ENCODE peak calls at places on chromosome 19, in ten cellular contexts. F is A549, Q is coronary artery, S is AG09319, G is nephron progenitor cell, T is fibroblast of mammary gland, E is GM12865, Z is activated B cell treated with CpG ODN at 0.5 μM for 24 hours, L is fibroblast of pulmonary artery, Y is lung. K is an unnamed sample.

GRCh38 chr19:27971071-27971470 is 1241.9 kb downstream of the UQCRFS1 start:
- DNase-seq in S (no peak), F (no peak), Y (no peak), E (no peak), T (no peak), G (peak; percentile 12), Z (no peak), L (peak; percentile 6), Q (no peak), K (no peak)

GRCh38 chr19:13699786-13700185 is 64.5 kb upstream of the MRI1 start:
- DNase-seq in Z (no peak), S (no peak), L (no peak), E (no peak), F (no peak), T (no peak), Q (no peak), G (no peak), Y (no peak), K (no peak)

GRCh38 chr19:7844951-7845350 is 14.9 kb downstream of the EVI5L start:
- DNase-seq in F (no peak), E (no peak), L (no peak), G (no peak), Q (no peak), Y (no peak), T (no peak), Z (no peak), S (no peak), K (no peak)

GRCh38 chr19:41657157-41657556 is 30.3 kb upstream of the CEACAM4 start:
- DNase-seq in L (no peak), Y (no peak), G (no peak), S (no peak), F (no peak), E (peak; percentile 52), T (no peak), Q (no peak), Z (no peak), K (no peak)

GRCh38 chr19:6834433-6834832 is 52.9 kb upstream of the ADGRE1 start:
- DNase-seq in F (no peak), E (no peak), T (no peak), Z (no peak), G (no peak), Y (no peak), S (no peak), L (no peak), Q (no peak), K (no peak)

GRCh38 chr19:5774921-5775320 is 9.6 kb downstream of the PRR22 start:
- DNase-seq in L (no peak), Q (no peak), E (no peak), F (no peak), T (peak; percentile 34), S (no peak), Y (no peak), G (no peak), Z (no peak), K (no peak)

GRCh38 chr19:35846038-35846668 is 6.2 kb downstream of the NPHS1 start:
- DNase-seq in Y (no peak), E (no peak), Z (no peak), L (no peak), G (no peak), F (peak; percentile 88), Q (no peak), T (no peak), S (no peak), K (no peak)

GRCh38 chr19:5572556-5573286 is 5.0 kb upstream of the TINCR start:
- DNase-seq in Z (no peak), S (no peak), Q (no peak), Y (no peak), F (no peak), E (no peak), G (no peak), T (no peak), L (no peak), K (no peak)

GRCh38 chr19:44807652-44808462 is 1.0 kb upstream of the BCAM start:
- DNase-seq in Q (no peak), E (no peak), Y (peak; percentile 83), L (peak; percentile 34), S (peak; percentile 15), Z (no peak), T (peak; percentile 43), F (peak; percentile 82), G (peak; percentile 74), K (peak; percentile 69)
- TF ChIP-seq CTCF in Q (no peak), E (peak; percentile 8), Y (no peak), L (peak; percentile 52), S (peak; percentile 53), Z (no peak), T (peak; percentile 57), F (peak; percentile 85), G (peak; percentile 54), K (peak; percentile 47)

GRCh38 chr19:39515551-39516191 is 732 bp downstream of the SELENOV start:
- DNase-seq in Y (no peak), Z (peak; percentile 29), E (no peak), Q (no peak), F (no peak), G (peak; percentile 54), T (no peak), S (no peak), L (no peak), K (no peak)

GRCh38 chr19:39517432-39517831 is 2.5 kb downstream of the SELENOV start:
- DNase-seq in Q (no peak), Z (no peak), S (no peak), L (no peak), E (no peak), F (no peak), Y (no peak), T (no peak), G (no peak), K (no peak)

GRCh38 chr19:39516270-39516669 is 1.3 kb downstream of the SELENOV start:
- DNase-seq in S (no peak), L (no peak), G (no peak), Z (no peak), Y (no peak), F (no peak), T (no peak), E (peak; percentile 42), Q (no peak), K (no peak)

GRCh38 chr19:39512964-39513363 is 2.0 kb upstream of the SELENOV start:
- DNase-seq in G (no peak), Q (no peak), T (no peak), L (no peak), E (no peak), Y (no peak), F (no peak), S (no peak), Z (no peak), K (no peak)

DNA sequence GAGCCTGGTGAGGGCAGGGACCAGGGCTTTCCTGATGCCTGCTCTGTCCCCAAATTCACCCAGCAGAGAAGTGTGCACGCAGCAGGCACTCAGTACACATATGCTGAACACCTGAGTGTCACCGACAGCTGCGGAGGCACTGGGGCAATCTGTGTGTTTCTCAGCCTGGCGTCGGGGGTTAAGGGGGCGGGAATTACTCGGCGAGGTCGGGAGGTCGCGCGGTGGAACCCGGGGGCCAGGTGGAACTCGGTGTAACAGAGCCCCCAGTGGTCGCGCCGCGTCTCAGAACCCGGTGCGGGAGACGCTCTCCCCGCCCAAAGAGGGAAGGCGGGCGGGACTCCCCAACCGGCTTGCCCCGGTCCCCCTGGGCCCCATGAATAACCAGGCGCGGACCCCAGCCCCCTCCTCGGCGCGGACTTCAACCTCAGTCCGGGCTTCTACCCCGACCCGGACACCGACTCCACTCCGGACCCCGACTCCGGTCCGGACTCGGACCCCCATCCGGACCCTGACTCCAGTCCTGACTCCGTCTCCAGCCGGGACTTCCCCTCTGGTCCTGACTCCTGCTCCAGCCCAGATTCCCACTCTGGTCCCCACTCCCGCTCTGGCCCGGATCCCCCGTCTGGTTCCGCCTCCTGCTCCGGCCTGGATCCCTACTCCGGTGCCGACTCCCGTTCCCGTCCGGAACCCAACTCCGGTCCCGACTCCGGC is at the start of gene SELENOV:
- DNase-seq in G (peak; percentile 72), E (no peak), L (no peak), Y (no peak), Q (no peak), Z (peak; percentile 28), F (no peak), S (no peak), T (no peak), K (peak; percentile 80)
- TF ChIP-seq CTCF in G (peak; percentile 34), E (no peak), L (no peak), Y (no peak), Q (no peak), Z (no peak), F (peak; percentile 6), S (no peak), T (no peak), K (no peak)

GRCh38 chr19:49423278-49423984 is at the start of gene PTH2:
- DNase-seq in Y (no peak), F (no peak), Q (no peak), S (no peak), E (no peak), L (no peak), T (no peak), Z (no peak), G (no peak), K (no peak)

GRCh38 chr19:49421878-49422202 is 1.4 kb downstream of the PTH2 start:
- DNase-seq in T (no peak), L (no peak), Y (no peak), F (no peak), Z (no peak), G (no peak), E (no peak), S (no peak), Q (no peak), K (no peak)

GRCh38 chr19:49423985-49424303 is 703 bp upstream of the PTH2 start:
- DNase-seq in Z (no peak), E (no peak), Y (no peak), L (no peak), F (no peak), G (no peak), T (no peak), Q (no peak), S (no peak), K (no peak)

GRCh38 chr19:49421039-49421877 is 2.0 kb downstream of the PTH2 start:
- DNase-seq in G (peak; percentile 93), S (no peak), F (no peak), E (no peak), L (peak; percentile 72), Z (no peak), Y (peak; percentile 72), T (peak; percentile 30), Q (no peak), K (peak; percentile 87)

DNA sequence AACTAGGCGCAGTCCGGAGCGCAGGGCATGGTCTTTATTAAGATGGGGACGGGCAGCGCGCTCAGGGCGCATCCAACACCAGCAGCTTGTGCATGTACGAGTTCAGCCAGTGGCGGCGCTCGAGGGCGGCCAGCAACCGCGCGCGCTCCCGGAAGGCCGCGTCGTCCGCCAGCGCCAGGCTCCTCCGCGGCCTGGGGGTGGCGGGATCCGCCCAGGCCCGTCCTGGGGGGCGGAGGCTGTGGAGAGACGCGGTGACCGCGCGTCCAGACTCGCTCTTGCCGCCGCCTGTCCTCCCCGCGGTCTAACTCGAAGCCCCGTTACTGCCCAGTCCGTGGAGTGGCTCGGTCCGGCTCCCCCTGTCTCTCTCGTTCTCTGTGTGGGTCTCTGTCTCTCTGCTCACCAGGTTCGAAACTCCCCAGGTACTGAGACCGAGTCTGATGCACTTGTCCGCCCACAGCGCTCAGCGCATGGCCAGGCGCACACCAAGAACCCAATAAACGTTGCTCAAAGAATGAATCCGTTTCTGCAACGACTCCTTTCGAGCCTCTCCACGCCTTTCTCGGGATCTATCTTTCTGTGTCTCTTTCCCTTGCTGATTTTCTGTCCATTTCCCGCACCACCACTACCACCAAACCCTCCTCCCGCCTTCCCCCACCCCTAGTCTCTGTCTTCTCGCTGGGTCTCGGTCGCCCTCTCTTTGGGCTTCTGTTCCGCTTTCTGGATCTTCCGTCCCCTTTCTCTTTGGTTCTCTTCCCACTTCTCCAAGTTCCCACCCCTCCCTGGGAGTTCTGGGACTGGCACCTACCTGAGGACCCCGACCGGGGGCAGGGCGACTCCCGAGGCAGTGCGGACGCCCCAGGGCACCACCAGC is 599 bp downstream of the PTH2 start:
- DNase-seq in T (peak; percentile 39), L (peak; percentile 26), F (peak; percentile 66), Z (no peak), Y (no peak), Q (no peak), G (peak; percentile 84), S (no peak), E (peak; percentile 38), K (peak; percentile 86)
- TF ChIP-seq CTCF in T (no peak), L (peak; percentile 3), F (peak; percentile 61), Z (no peak), Y (peak; percentile 1), Q (no peak), G (peak; percentile 60), S (peak; percentile 23), E (peak; percentile 43), K (peak; percentile 79)

DNA sequence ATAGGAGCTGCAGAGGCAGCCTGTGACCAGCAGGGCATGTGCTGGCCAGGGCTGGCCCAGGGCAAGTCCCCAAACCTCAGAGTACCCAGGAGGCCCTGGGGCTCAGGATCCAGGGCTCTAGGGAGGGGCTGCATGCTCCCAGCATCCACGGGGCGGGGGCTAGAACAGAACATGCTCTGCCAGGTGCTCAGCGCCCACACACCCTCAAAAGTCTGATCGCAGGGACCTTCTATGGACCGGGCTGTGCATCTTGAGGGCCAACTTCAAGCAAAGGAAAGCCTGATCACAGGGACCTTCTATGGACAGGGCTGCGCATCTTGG is 33.5 kb downstream of the ELL start:
- DNase-seq in Q (no peak), T (no peak), E (no peak), L (no peak), S (no peak), Z (no peak), Y (no peak), G (no peak), F (peak; percentile 58), K (no peak)
- TF ChIP-seq CTCF in Q (no peak), T (peak; percentile 10), E (no peak), L (peak; percentile 28), S (peak; percentile 26), Z (no peak), Y (no peak), G (no peak), F (no peak), K (peak; percentile 26)

K was measured in glutamatergic neuron.